ENCODE peak calls at places on chromosomes 1 and 21, in seven cellular contexts. I is neuronal stem cell, F is mesenchymal stem cell, B is H9, K is IMR-90, Y is mesendoderm, S is H1. P is an unnamed sample.

GRCh38 chr1:86648255-86648654 is 56.1 kb upstream of the SH3GLB1 start:
- DNase-seq in S (no peak), B (no peak), Y (peak), I (no peak), F (peak), K (peak), P (peak)

GRCh38 chr1:924619-925323 is 1.0 kb downstream of the SAMD11 start:
- DNase-seq in I (no peak), F (peak), B (peak), K (peak), Y (peak), S (peak), P (no peak)

GRCh38 chr1:39335278-39335677 is 130.8 kb downstream of the MACF1 start:
- DNase-seq in B (no peak), Y (no peak), I (no peak), F (no peak), K (no peak), S (no peak), P (no peak)

GRCh38 chr1:228735871-228736586 is 750 bp downstream of the RHOU start:
- DNase-seq in I (no peak), Y (peak), B (peak), K (peak), S (peak), F (peak), P (peak)

GRCh38 chr1:212545941-212546638 is 62.5 kb upstream of the ATF3 start:
- DNase-seq in Y (no peak), K (peak), F (peak), B (no peak), I (no peak), S (no peak), P (peak)

GRCh38 chr1:189657715-189658114 is 819.9 kb downstream of the BRINP3 start:
- DNase-seq in F (no peak), B (no peak), I (no peak), S (no peak), Y (no peak), K (no peak), P (no peak)

GRCh38 chr1:234925440-234926251 is 203.0 kb downstream of the TOMM20 start:
- DNase-seq in S (no peak), F (peak), I (no peak), K (peak), B (peak), Y (peak), P (peak)

GRCh38 chr1:58902830-58903229 is 119.0 kb upstream of the JUN start:
- DNase-seq in F (no peak), Y (no peak), K (no peak), S (no peak), B (no peak), I (no peak), P (no peak)

GRCh38 chr1:147723691-147724323 is 36.6 kb downstream of the GJA5 start:
- DNase-seq in F (peak), B (peak), S (peak), K (no peak), I (peak), Y (peak), P (peak)

GRCh38 chr1:92567211-92567868 is 80.6 kb upstream of the GFI1 start:
- DNase-seq in I (no peak), F (no peak), K (peak), Y (no peak), S (no peak), B (no peak), P (peak)

GRCh38 chr1:240790851-240791250 is 178.9 kb upstream of the GREM2 start:
- DNase-seq in F (no peak), B (no peak), S (no peak), Y (no peak), K (peak), I (no peak), P (no peak)

GRCh38 chr21:45255381-45256020 is 32.2 kb downstream of the POFUT2 start:
- DNase-seq in F (no peak), Y (no peak), K (no peak), S (peak), B (peak), I (no peak), P (no peak)

GRCh38 chr1:74964508-74964907 is 169.7 kb upstream of the LHX8 start:
- DNase-seq in Y (no peak), S (no peak), K (no peak), F (no peak), I (no peak), B (no peak), P (no peak)

GRCh38 chr21:41873426-41873825 is 5.7 kb downstream of the PRDM15 start:
- DNase-seq in B (no peak), Y (no peak), S (no peak), K (no peak), F (no peak), I (no peak), P (no peak)

GRCh38 chr21:41876928-41877652 is 2.1 kb downstream of the PRDM15 start:
- DNase-seq in S (no peak), I (no peak), Y (no peak), F (no peak), B (no peak), K (no peak), P (no peak)

GRCh38 chr21:41876396-41876795 is 2.7 kb downstream of the PRDM15 start:
- DNase-seq in Y (no peak), F (no peak), K (no peak), S (no peak), I (no peak), B (no peak), P (no peak)

GRCh38 chr21:41874611-41875010 is 4.5 kb downstream of the PRDM15 start:
- DNase-seq in S (no peak), F (no peak), K (no peak), B (no peak), I (no peak), Y (no peak), P (no peak)

GRCh38 chr21:41875086-41875485 is 4.1 kb downstream of the PRDM15 start:
- DNase-seq in Y (no peak), I (no peak), S (no peak), F (no peak), K (no peak), B (no peak), P (no peak)
- H3K4me2 ChIP-seq in Y (no peak), I (no peak), S (no peak), F (no peak), K (no peak), B (no peak), P (no peak)

GRCh38 chr1:164417016-164417704 is 141.8 kb upstream of the PBX1 start:
- DNase-seq in Y (peak), B (no peak), S (no peak), I (no peak), K (no peak), F (no peak), P (no peak)

GRCh38 chr1:164423136-164423535 is 135.8 kb upstream of the PBX1 start:
- DNase-seq in Y (peak), K (no peak), I (no peak), F (no peak), B (no peak), S (no peak), P (peak)
- H4K8ac ChIP-seq in Y (no peak), K (no peak), I (no peak), F (no peak), B (no peak), S (no peak), P (no peak)

DNA sequence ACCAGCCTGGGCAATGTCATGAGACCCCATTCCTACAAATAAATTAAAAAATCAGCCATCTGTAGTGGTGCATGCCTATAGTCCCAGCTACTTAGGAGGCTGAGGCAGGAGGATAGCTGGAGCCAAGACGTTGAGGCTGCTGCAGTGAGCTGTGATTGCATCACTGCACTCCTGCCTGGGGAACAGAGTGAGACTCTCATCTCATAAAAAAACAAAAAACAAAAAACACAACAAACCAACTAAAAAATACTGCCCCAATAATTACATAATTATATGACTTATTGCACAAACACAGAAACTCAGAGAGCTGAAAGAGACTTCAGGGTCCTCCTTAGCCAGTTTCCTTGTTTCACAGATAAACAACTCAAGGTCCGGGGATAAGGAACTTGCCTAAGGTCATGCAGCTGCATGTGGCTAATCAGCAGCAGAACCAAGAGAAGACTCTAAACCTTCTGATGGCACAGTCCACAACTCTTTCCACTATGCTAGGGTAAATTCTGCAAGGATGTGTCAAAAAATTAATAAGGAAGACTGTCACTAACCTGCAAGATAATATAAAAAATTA is 11.9 kb downstream of the EXTL2 start:
- DNase-seq in B (no peak), F (no peak), Y (no peak), I (no peak), S (no peak), K (no peak), P (peak)
- H3K4ac ChIP-seq in B (no peak), F (no peak), Y (no peak), I (no peak), S (no peak), K (no peak), P (no peak)

GRCh38 chr21:35019631-35020032 is 29.5 kb downstream of the RUNX1 start:
- DNase-seq in I (no peak), Y (peak), B (no peak), F (no peak), S (no peak), K (no peak), P (no peak)

GRCh38 chr21:35023396-35024070 is 25.6 kb downstream of the RUNX1 start:
- DNase-seq in S (no peak), B (no peak), K (no peak), Y (no peak), I (no peak), F (no peak), P (no peak)

GRCh38 chr21:35020446-35020845 is 28.7 kb downstream of the RUNX1 start:
- DNase-seq in B (no peak), F (no peak), S (no peak), K (no peak), I (no peak), Y (no peak), P (no peak)

GRCh38 chr21:35021546-35021945 is 27.6 kb downstream of the RUNX1 start:
- DNase-seq in K (no peak), S (no peak), B (no peak), F (no peak), Y (no peak), I (no peak), P (no peak)

GRCh38 chr21:35020902-35021301 is 28.2 kb downstream of the RUNX1 start:
- DNase-seq in B (no peak), F (no peak), Y (no peak), I (no peak), S (no peak), K (peak), P (no peak)
- H3K4me2 ChIP-seq in B (no peak), F (no peak), Y (no peak), I (no peak), S (no peak), K (no peak), P (no peak)

GRCh38 chr1:45327644-45328515 is 1.2 kb downstream of the HPDL start:
- DNase-seq in B (peak), F (no peak), K (no peak), Y (peak), S (peak), I (no peak), P (no peak)
- H4K8ac ChIP-seq in B (no peak), F (no peak), K (no peak), Y (no peak), S (peak), I (no peak), P (no peak)

DNA sequence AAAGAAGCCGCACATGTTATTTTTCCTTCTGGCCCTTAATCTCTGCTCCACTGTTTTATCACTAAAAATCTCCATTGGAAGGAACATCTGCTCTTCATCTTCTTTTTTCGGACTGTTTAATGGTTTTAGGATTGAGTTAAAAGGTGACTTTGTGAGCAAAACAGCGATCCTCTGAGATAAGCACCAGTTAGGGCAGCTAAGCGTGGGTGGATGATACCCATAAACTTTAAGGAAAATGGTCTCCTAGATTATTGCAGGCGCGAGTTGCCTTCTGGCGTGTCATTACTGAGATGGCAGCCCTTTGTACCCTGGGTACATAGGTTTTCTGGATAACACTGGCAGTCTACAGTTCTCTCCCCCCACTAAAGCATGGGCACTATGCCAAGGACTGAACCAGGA is 44.0 kb upstream of the HMGB4 start:
- DNase-seq in K (no peak), S (no peak), F (no peak), Y (no peak), B (no peak), I (no peak), P (no peak)
- H3K4ac ChIP-seq in K (no peak), S (no peak), F (no peak), Y (no peak), B (no peak), I (no peak), P (no peak)